ENCODE peak calls at places on chromosome 21, in six cellular contexts. B, M, O, A, T and L are unnamed samples.

GRCh38 chr21:16124397-16125130 is 394.8 kb downstream of the USP25 start:
- DNase-seq in T (no peak), A (no peak), O (no peak), B (no peak), M (no peak), L (no peak)

GRCh38 chr21:18522181-18522771 is 118.7 kb upstream of the TMPRSS15 start:
- DNase-seq in B (no peak), O (no peak), M (no peak), T (no peak), A (no peak), L (no peak)

GRCh38 chr21:17858764-17859163 is 39.6 kb upstream of the C21orf91 start:
- DNase-seq in O (no peak), B (no peak), A (no peak), T (no peak), M (no peak), L (no peak)

GRCh38 chr21:32572574-32573420 is 12.5 kb downstream of the TCP10L start:
- DNase-seq in T (no peak), O (no peak), A (peak), M (no peak), B (no peak), L (no peak)

GRCh38 chr21:42091899-42092508 is 20.9 kb downstream of the UMODL1 start:
- DNase-seq in B (peak), M (no peak), T (no peak), O (peak), A (no peak), L (no peak)

GRCh38 chr21:41653944-41654625 is 112.8 kb downstream of the RIPK4 start:
- DNase-seq in A (no peak), B (no peak), M (no peak), T (no peak), O (no peak), L (no peak)

GRCh38 chr21:17726047-17726446 is 93.1 kb downstream of the C21orf91 start:
- DNase-seq in B (no peak), O (no peak), M (peak), A (no peak), T (no peak), L (peak)

GRCh38 chr21:39313042-39313456 is 383 bp downstream of the BRWD1 start:
- DNase-seq in T (no peak), B (no peak), O (peak), A (peak), M (no peak), L (peak)

GRCh38 chr21:45555557-45556301 is 13.5 kb upstream of the SLC19A1 start:
- DNase-seq in A (peak), M (peak), T (peak), O (peak), B (peak), L (peak)
- TF ChIP-seq SP1 in A (peak), M (no peak), T (no peak), O (peak), B (no peak), L (no peak)

DNA sequence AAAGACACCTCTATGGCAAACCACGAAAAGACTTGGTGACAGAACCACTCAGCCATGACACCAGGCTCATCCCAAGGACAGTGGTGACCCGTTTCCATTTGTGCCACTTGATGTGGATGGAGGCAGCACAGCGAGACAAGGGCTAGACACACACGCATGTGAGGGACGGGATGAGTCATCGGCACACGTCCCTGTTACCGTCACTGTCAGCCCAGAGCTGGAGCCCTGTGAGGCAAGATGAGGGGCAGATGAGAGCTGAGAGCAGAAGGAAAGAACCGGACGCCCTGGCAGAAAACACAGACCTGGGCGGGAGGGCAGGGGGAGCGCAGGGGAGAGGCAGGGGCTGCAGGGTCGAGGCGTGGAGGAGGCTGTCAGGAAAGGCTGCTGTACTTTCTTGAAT is 57.8 kb downstream of the SIK1 start:
- DNase-seq in T (no peak), B (no peak), O (no peak), M (no peak), A (no peak), L (no peak)
- TF ChIP-seq SP1 in T (no peak), B (no peak), O (no peak), M (no peak), A (no peak), L (no peak)

GRCh38 chr21:45982758-45983731 is 1.5 kb downstream of the COL6A1 start:
- DNase-seq in B (peak), A (no peak), O (peak), T (no peak), M (no peak), L (no peak)

GRCh38 chr21:45982256-45982757 is 737 bp downstream of the COL6A1 start:
- DNase-seq in A (no peak), B (peak), M (no peak), O (peak), T (no peak), L (no peak)

GRCh38 chr21:45981154-45981606 is 390 bp upstream of the COL6A1 start:
- DNase-seq in M (peak), A (peak), B (peak), O (peak), T (no peak), L (peak)

GRCh38 chr21:45980697-45981096 is 873 bp upstream of the COL6A1 start:
- DNase-seq in A (no peak), T (no peak), O (no peak), B (no peak), M (no peak), L (no peak)

DNA sequence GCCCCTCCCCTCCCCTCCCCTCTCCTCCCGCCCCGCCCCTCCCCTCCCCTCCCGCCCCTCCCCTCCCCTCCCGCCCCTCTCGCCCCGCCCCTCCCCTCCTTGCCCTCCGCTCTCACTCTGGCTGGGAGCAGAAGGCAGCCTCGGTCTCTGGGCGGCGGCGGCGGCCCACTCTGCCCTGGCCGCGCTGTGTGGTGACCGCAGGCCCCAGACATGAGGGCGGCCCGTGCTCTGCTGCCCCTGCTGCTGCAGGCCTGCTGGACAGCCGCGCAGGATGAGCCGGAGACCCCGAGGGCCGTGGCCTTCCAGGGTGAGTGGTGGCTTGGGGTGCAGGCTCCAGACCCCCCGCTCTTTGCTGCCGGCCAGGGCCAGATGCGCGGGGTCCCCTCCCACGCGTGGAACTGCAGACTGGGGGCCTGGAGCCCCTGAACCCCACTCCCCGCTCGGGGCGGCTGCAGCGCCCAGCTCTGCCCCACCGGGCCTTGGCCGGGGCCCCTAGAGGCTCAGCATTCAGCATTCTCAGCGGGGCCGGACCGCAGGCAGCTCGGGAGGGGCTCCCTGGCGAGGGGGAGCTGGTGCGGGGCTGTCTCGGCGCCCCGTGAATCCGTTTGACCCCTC is at the start of gene COL6A1:
- DNase-seq in M (no peak), A (peak), B (peak), O (peak), T (no peak), L (peak)
- TF ChIP-seq SP1 in M (no peak), A (no peak), B (no peak), O (no peak), T (no peak), L (no peak)

GRCh38 chr21:28086861-28087581 is 905.7 kb downstream of the LTN1 start:
- DNase-seq in T (no peak), O (no peak), A (no peak), B (no peak), M (no peak), L (no peak)
- TF ChIP-seq SP1 in T (no peak), O (no peak), A (no peak), B (no peak), M (no peak), L (no peak)

DNA sequence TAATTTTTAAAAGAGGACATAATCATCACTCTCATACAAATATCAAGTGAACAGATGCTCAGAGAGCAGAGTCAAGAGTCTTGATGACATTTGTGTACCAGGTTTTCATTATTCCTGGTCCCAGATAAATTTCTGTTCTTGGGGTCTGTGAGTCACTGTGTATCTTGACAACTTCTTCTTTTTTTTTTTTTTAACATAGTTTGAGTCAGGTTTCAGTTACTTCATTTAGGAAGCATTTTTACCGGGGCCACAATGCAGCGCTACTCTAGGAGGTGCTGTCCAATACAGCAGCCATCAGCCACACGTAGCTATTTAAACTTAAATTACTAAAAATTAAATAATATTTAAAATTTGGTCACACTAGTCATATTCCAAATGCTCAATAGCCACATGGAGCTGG is 188.1 kb upstream of the SAMSN1 start:
- DNase-seq in B (no peak), M (no peak), O (no peak), A (no peak), T (no peak), L (no peak)
- TF ChIP-seq SP1 in B (no peak), M (no peak), O (no peak), A (no peak), T (no peak), L (no peak)

DNA sequence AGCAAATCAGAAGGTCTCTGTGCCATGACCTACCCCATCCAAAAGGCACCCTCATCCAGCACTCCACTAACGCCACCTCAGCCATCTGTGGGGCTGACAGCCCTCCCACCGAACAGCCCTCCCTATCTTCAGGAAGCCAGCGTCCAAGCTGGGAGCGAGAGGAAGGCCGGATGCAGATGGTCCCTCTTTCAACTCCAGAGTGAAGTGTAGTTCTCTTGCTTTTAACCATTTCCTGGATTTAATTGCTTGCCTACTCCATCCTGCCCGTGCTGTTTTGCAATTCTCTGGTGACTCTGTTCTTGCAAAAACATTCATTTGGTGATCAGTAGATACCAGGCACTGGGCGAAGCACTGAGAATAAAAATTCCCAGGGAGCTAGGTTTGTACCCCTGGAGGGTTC is 8.2 kb upstream of the DYRK1A start:
- DNase-seq in A (no peak), O (no peak), M (no peak), T (no peak), B (no peak), L (no peak)
- TF ChIP-seq SP1 in A (no peak), O (no peak), M (no peak), T (no peak), B (no peak), L (no peak)

GRCh38 chr21:43346551-43346950 is 80.4 kb downstream of the SIK1 start:
- DNase-seq in T (no peak), A (no peak), M (no peak), O (no peak), B (no peak), L (no peak)

GRCh38 chr21:43348801-43349261 is 78.1 kb downstream of the SIK1 start:
- DNase-seq in O (no peak), B (no peak), A (no peak), M (no peak), T (no peak), L (no peak)

GRCh38 chr21:43347461-43347860 is 79.5 kb downstream of the SIK1 start:
- DNase-seq in O (no peak), T (no peak), A (no peak), M (no peak), B (no peak), L (no peak)

GRCh38 chr21:43349644-43350043 is 77.3 kb downstream of the SIK1 start:
- DNase-seq in A (no peak), M (no peak), T (no peak), B (no peak), O (no peak), L (no peak)

GRCh38 chr21:43347864-43348766 is 78.8 kb downstream of the SIK1 start:
- DNase-seq in A (no peak), B (no peak), T (no peak), O (no peak), M (no peak), L (no peak)
- TF ChIP-seq SP1 in A (no peak), B (no peak), T (no peak), O (no peak), M (no peak), L (no peak)